ENCODE peak calls at places on chromosomes 7 and 10, in ten cellular contexts. K is tibial artery; P is heart left ventricle; M is bronchial epithelial cell; N is HCT116; W is mammary epithelial cell; A is CD4-positive, alpha-beta memory T cell; Q is tibial nerve; U is right lobe of liver; H is neuronal stem cell. F is an unnamed sample. For H3K27me3, the result is how much of the 10 kb centered on the place peaks cover.

GRCh38 chr7:24435002-24435401 is 138.2 kb upstream of the PALS2 start:
- DNase-seq in M (no peak), P (no peak), K (no peak), Q (no peak), N (no peak), A (no peak), H (peak), U (no peak), W (no peak), F (no peak)

GRCh38 chr7:93115796-93116195 is 2.0 kb downstream of the SAMD9 start:
- DNase-seq in M (peak), U (no peak), Q (no peak), N (peak), W (peak), P (no peak), A (no peak), H (no peak), K (no peak), F (no peak)

GRCh38 chr7:151425670-151426075 is 14.3 kb downstream of the CRYGN start:
- DNase-seq in M (peak), Q (no peak), W (no peak), P (no peak), U (no peak), K (no peak), A (no peak), N (no peak), H (no peak), F (peak)

GRCh38 chr7:43085017-43085416 is 27.4 kb upstream of the HECW1 start:
- DNase-seq in H (no peak), W (no peak), Q (no peak), N (no peak), K (no peak), M (no peak), A (no peak), P (no peak), U (no peak), F (no peak)

GRCh38 chr10:70845261-70845660 is 29.5 kb downstream of the SGPL1 start:
- DNase-seq in U (no peak), M (no peak), Q (no peak), K (no peak), A (no peak), H (no peak), P (no peak), W (no peak), N (no peak), F (no peak)

GRCh38 chr10:132322621-132323048 is 9.4 kb upstream of the LRRC27 start:
- DNase-seq in Q (no peak), K (no peak), M (no peak), W (no peak), A (no peak), N (no peak), H (no peak), P (no peak), U (no peak), F (no peak)

GRCh38 chr10:114312585-114312984 is 73.5 kb downstream of the VWA2 start:
- DNase-seq in W (peak), M (peak), A (no peak), U (no peak), N (no peak), Q (no peak), H (no peak), K (no peak), P (no peak), F (no peak)

GRCh38 chr10:43292745-43293676 is 26.1 kb upstream of the RASGEF1A start:
- DNase-seq in Q (peak), N (peak), P (peak), A (peak), H (peak), U (peak), M (peak), W (peak), K (peak), F (peak)

GRCh38 chr7:78852951-78853350 is 600.5 kb downstream of the MAGI2 start:
- DNase-seq in H (no peak), Q (no peak), P (no peak), K (no peak), A (no peak), U (no peak), N (no peak), M (no peak), W (no peak), F (peak)

GRCh38 chr7:113698556-113699220 is 220.1 kb downstream of the PPP1R3A start:
- DNase-seq in Q (peak), K (no peak), P (no peak), U (no peak), A (no peak), W (peak), H (peak), M (peak), N (peak), F (peak)

GRCh38 chr7:67604461-67605386 is 608.1 kb downstream of the TYW1 start:
- DNase-seq in N (no peak), K (no peak), M (peak), Q (no peak), W (no peak), U (no peak), H (no peak), A (no peak), P (no peak), F (no peak)

GRCh38 chr10:5887029-5887428 is 2.7 kb downstream of the ANKRD16 start:
- DNase-seq in N (no peak), A (no peak), W (no peak), M (no peak), H (no peak), U (no peak), K (no peak), Q (no peak), P (no peak), F (no peak)

GRCh38 chr10:15112657-15113056 is 15.5 kb downstream of the RPP38 start:
- DNase-seq in A (no peak), Q (no peak), P (no peak), U (no peak), K (no peak), W (no peak), M (no peak), H (no peak), N (no peak), F (no peak)

GRCh38 chr10:8158439-8159071 is 104.1 kb downstream of the GATA3 start:
- DNase-seq in P (no peak), W (no peak), N (no peak), U (no peak), M (no peak), K (no peak), Q (no peak), H (no peak), A (no peak), F (no peak)

GRCh38 chr10:80136134-80136571 is 3.6 kb downstream of the PLAC9 start:
- DNase-seq in K (peak), P (peak), M (no peak), Q (peak), H (no peak), N (no peak), W (no peak), U (no peak), A (no peak), F (peak)

GRCh38 chr7:101160917-101161316 is 4.5 kb downstream of the VGF start:
- DNase-seq in P (no peak), A (no peak), N (no peak), K (no peak), H (no peak), U (no peak), W (no peak), Q (no peak), M (no peak), F (no peak)

GRCh38 chr7:100604976-100605911 is 3.1 kb downstream of the PCOLCE start:
- DNase-seq in H (no peak), N (no peak), K (no peak), Q (no peak), U (peak), W (no peak), P (peak), M (peak), A (peak), F (peak)

GRCh38 chr7:38409524-38409923 is 136.1 kb upstream of the TARP start:
- DNase-seq in N (no peak), H (no peak), W (no peak), Q (no peak), K (no peak), A (no peak), U (no peak), P (no peak), M (no peak), F (no peak)

GRCh38 chr10:30782543-30783461 is 153.2 kb upstream of the LYZL2 start:
- DNase-seq in N (no peak), U (no peak), K (no peak), M (peak), P (no peak), W (no peak), A (no peak), Q (no peak), H (no peak), F (peak)

GRCh38 chr10:75546004-75546403 is 114.6 kb downstream of the LRMDA start:
- DNase-seq in N (no peak), M (no peak), A (no peak), P (no peak), H (no peak), U (no peak), W (no peak), K (no peak), Q (no peak), F (peak)

GRCh38 chr7:50069613-50070012 is 23.4 kb downstream of the ZPBP start:
- DNase-seq in N (no peak), A (peak), W (peak), U (peak), Q (peak), H (no peak), K (no peak), M (peak), P (peak), F (no peak)

GRCh38 chr7:27347261-27347610 is 104.6 kb downstream of the EVX1 start:
- DNase-seq in Q (no peak), K (no peak), A (no peak), P (no peak), U (no peak), N (no peak), H (no peak), M (no peak), W (no peak), F (no peak)

GRCh38 chr10:117539903-117540639 is 2.5 kb upstream of the EMX2 start:
- DNase-seq in Q (no peak), U (no peak), K (no peak), A (no peak), W (no peak), H (no peak), N (no peak), M (no peak), P (no peak), F (no peak)
- H3K27me3 ChIP-seq in Q (under half), U (under half), K (under half), A (under half), W (half or more), H (half or more), N (under half), M (half or more), P (half or more), F (under half)

DNA sequence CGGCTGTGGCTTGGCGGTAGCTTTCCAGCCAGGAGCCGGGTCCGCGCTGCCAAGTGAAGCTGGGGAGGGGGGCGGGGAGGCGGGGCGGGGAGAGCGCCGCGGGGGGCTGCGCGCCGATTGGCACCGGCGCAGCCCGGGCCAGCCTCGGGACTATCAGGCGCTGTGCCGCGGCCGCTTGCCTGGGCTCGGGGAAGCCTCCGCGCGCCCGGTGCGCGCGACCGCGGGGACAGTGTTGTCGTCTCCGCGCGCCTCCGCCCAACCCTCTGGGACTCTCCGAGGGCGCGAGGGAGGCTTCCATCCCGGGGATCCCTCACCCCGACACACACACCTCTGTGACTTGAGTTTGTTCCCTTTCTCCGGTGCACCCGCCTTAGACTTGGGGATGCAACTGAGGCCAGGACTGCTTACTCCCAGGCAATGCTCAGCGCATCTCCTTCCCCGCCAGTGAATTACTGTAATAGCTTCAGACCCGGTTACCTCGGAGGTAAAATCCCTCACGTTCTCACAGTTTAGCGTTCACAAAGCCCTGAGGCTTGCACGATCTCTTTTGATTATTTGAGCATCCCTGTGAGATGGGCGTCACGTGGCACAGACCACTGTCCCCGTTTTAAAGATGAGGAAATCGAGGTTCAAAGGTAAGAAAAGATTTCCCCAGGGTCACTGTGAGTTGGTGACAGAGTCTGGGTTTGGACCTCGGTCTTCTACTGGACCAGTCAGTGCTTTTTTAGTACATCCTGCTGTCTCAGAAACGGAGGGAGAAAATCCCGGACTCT is at the start of gene NKX1-2:
- DNase-seq in K (no peak), A (no peak), M (no peak), N (peak), P (no peak), W (peak), U (no peak), H (peak), Q (no peak), F (peak)
- H3K4me3 ChIP-seq in K (no peak), A (no peak), M (peak), N (peak), P (peak), W (peak), U (no peak), H (peak), Q (no peak), F (peak)

DNA sequence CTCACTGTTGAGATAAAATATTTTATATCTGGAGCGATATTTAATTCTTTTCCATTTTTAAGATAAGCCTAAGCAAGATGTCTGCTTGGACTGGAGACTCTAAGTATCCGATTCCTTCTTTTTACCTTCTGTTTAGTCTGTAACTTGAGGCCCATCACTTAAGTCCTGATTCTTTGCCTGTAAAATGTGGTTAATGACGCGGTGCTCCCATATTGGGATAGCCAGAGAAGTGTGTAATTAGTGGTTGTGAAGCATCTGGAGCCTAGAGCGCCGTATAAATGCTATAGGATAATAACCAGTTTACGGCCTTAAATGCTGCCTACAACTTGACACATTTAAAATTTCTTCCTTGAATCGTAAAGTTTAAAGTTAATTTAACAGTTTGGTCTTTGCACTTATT is 132.9 kb downstream of the CHN2 start:
- DNase-seq in M (no peak), A (no peak), N (no peak), K (no peak), Q (no peak), P (no peak), U (no peak), W (no peak), H (no peak), F (no peak)
- H3K27me3 ChIP-seq in M (under half), A (under half), N (under half), K (under half), Q (under half), P (under half), U (under half), W (under half), H (under half), F (under half)

GRCh38 chr10:44920252-44920651 is 9.1 kb downstream of the TMEM72 start:
- DNase-seq in P (no peak), M (no peak), W (no peak), H (no peak), U (no peak), A (no peak), K (no peak), N (no peak), Q (no peak), F (no peak)
- H3K4me3 ChIP-seq in P (no peak), M (no peak), W (no peak), H (no peak), U (no peak), A (no peak), K (no peak), N (no peak), Q (no peak), F (no peak)

GRCh38 chr10:102413053-102413705 is 5.4 kb downstream of the PSD start:
- DNase-seq in M (peak), K (no peak), N (no peak), U (no peak), A (peak), W (no peak), H (no peak), P (no peak), Q (no peak), F (peak)
- H3K27me3 ChIP-seq in M (under half), K (under half), N (under half), U (under half), A (under half), W (under half), H (under half), P (half or more), Q (under half), F (under half)

DNA sequence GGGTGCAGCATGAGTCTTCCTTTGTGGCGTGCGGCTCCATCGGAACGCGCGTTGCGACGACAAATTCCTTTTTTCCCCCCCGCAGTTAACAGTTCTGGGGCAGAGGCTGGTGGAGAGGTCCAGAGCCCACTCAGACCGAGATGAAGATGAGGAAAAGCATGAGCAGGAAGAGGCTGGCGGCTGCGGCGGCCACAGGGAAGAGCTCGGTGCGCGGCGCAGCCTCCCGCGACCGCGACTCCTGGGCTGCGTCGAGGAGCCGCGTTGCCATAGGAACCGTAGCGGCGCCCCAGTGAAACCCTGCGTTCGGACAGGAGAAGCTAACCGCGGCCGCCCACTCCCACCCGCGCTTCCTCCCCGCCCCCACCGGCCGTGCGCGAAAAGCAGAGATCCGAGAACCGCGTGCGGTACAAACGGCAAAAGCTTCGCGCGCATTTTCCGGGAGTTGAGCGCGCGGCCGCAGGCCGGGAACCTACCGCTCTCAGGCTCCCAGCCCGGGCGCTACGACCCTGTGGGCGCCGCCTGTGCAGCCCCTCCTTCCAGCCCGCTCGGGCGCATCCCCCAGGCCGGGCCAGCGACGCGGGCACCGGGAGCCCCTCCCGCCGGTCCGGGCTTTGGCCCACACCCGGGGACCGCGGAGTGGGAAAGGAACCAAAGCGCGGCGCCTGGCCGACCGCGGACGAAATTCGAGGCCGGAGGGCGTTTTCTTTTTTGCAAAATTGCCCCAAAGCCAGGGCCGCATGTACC is 130.7 kb downstream of the SPAG6 start:
- DNase-seq in Q (no peak), W (no peak), U (no peak), K (no peak), P (no peak), A (peak), H (peak), M (no peak), N (no peak), F (no peak)
- H3K4me3 ChIP-seq in Q (peak), W (peak), U (peak), K (peak), P (peak), A (peak), H (peak), M (peak), N (no peak), F (no peak)

GRCh38 chr7:117230276-117231046 is 92.4 kb downstream of the WNT2 start:
- DNase-seq in H (no peak), U (no peak), K (no peak), N (no peak), W (no peak), M (no peak), Q (no peak), A (no peak), P (no peak), F (no peak)
- H3K27me3 ChIP-seq in H (under half), U (under half), K (under half), N (under half), W (under half), M (under half), Q (under half), A (under half), P (under half), F (under half)

F was measured in SJCRH30.